ENCODE peak calls at places on chromosome 10, in eight cellular contexts. One of them, this sample, is unnamed.
A peak's percentile ranks its signal among the peaks of the same experiment; 100 is the strongest.

GRCh38 chr10:121644501-121644900 is 46.3 kb upstream of the FGFR2 start:
- DNase-seq in pancreas: no peak
- DNase-seq in mesothelial cell of epicardium: no peak
- DNase-seq in HT-29: no peak
- DNase-seq in tibial artery: no peak
- DNase-seq in HCEC 1CT: no peak
- DNase-seq in HT1080: no peak
- DNase-seq in anterior cingulate cortex: no peak
- DNase-seq in this sample: no peak

GRCh38 chr10:31186225-31187010 is 132.6 kb upstream of the ZEB1 start:
- DNase-seq in pancreas: no peak
- DNase-seq in mesothelial cell of epicardium: no peak
- DNase-seq in HT-29: peak; percentile 38
- DNase-seq in tibial artery: no peak
- DNase-seq in HCEC 1CT: no peak
- DNase-seq in HT1080: peak; percentile 42
- DNase-seq in anterior cingulate cortex: no peak
- DNase-seq in this sample: no peak

GRCh38 chr10:101226888-101227736 is 2.2 kb downstream of the LBX1 start:
- DNase-seq in pancreas: no peak
- DNase-seq in mesothelial cell of epicardium: no peak
- DNase-seq in HT-29: no peak
- DNase-seq in tibial artery: no peak
- DNase-seq in HCEC 1CT: no peak
- DNase-seq in HT1080: no peak
- DNase-seq in anterior cingulate cortex: no peak
- DNase-seq in this sample: no peak

GRCh38 chr10:10878944-10879343 is 138.7 kb upstream of the CELF2 start:
- DNase-seq in pancreas: no peak
- DNase-seq in mesothelial cell of epicardium: no peak
- DNase-seq in HT-29: no peak
- DNase-seq in tibial artery: no peak
- DNase-seq in HCEC 1CT: no peak
- DNase-seq in HT1080: no peak
- DNase-seq in anterior cingulate cortex: no peak
- DNase-seq in this sample: no peak

GRCh38 chr10:69573056-69573806 is at the start of gene NEUROG3:
- DNase-seq in pancreas: no peak
- DNase-seq in mesothelial cell of epicardium: no peak
- DNase-seq in HT-29: peak; percentile 18
- DNase-seq in tibial artery: peak; percentile 23
- DNase-seq in HCEC 1CT: no peak
- DNase-seq in HT1080: no peak
- DNase-seq in anterior cingulate cortex: no peak
- DNase-seq in this sample: no peak

GRCh38 chr10:27529010-27529783 is 25.1 kb downstream of the RAB18 start:
- DNase-seq in pancreas: no peak
- DNase-seq in mesothelial cell of epicardium: no peak
- DNase-seq in HT-29: no peak
- DNase-seq in tibial artery: no peak
- DNase-seq in HCEC 1CT: no peak
- DNase-seq in HT1080: no peak
- DNase-seq in anterior cingulate cortex: no peak
- DNase-seq in this sample: no peak

GRCh38 chr10:111281516-111281915 is 204.7 kb downstream of the ADRA2A start:
- DNase-seq in pancreas: no peak
- DNase-seq in mesothelial cell of epicardium: no peak
- DNase-seq in HT-29: peak; percentile 52
- DNase-seq in tibial artery: no peak
- DNase-seq in HCEC 1CT: no peak
- DNase-seq in HT1080: no peak
- DNase-seq in anterior cingulate cortex: no peak
- DNase-seq in this sample: no peak

GRCh38 chr10:44974628-44975431 is 3.8 kb downstream of the DEPP1 start:
- DNase-seq in pancreas: peak; percentile 78
- DNase-seq in mesothelial cell of epicardium: peak; percentile 87
- DNase-seq in HT-29: peak; percentile 70
- DNase-seq in tibial artery: peak; percentile 84
- DNase-seq in HCEC 1CT: peak; percentile 63
- DNase-seq in HT1080: peak; percentile 56
- DNase-seq in anterior cingulate cortex: peak; percentile 72
- DNase-seq in this sample: peak; percentile 19

GRCh38 chr10:91680521-91680920 is 47.6 kb upstream of the PPP1R3C start:
- DNase-seq in pancreas: no peak
- DNase-seq in mesothelial cell of epicardium: no peak
- DNase-seq in HT-29: no peak
- DNase-seq in tibial artery: no peak
- DNase-seq in HCEC 1CT: no peak
- DNase-seq in HT1080: no peak
- DNase-seq in anterior cingulate cortex: no peak
- DNase-seq in this sample: no peak

GRCh38 chr10:113641702-113642101 is 22.1 kb downstream of the NRAP start:
- DNase-seq in pancreas: no peak
- DNase-seq in mesothelial cell of epicardium: no peak
- DNase-seq in HT-29: no peak
- DNase-seq in tibial artery: no peak
- DNase-seq in HCEC 1CT: no peak
- DNase-seq in HT1080: no peak
- DNase-seq in anterior cingulate cortex: no peak
- DNase-seq in this sample: no peak

GRCh38 chr10:61280303-61280702 is 172.9 kb downstream of the TMEM26 start:
- DNase-seq in pancreas: no peak
- DNase-seq in mesothelial cell of epicardium: no peak
- DNase-seq in HT-29: no peak
- DNase-seq in tibial artery: no peak
- DNase-seq in HCEC 1CT: peak; percentile 42
- DNase-seq in HT1080: peak; percentile 70
- DNase-seq in anterior cingulate cortex: no peak
- DNase-seq in this sample: no peak

GRCh38 chr10:42242135-42242805 is 396.1 kb downstream of the ZNF33B start:
- DNase-seq in pancreas: no peak
- DNase-seq in mesothelial cell of epicardium: no peak
- DNase-seq in HT-29: no peak
- DNase-seq in tibial artery: no peak
- DNase-seq in HCEC 1CT: no peak
- DNase-seq in HT1080: no peak
- DNase-seq in anterior cingulate cortex: no peak
- DNase-seq in this sample: no peak

GRCh38 chr10:48945441-48946143 is 6.0 kb upstream of the LRRC18 start:
- DNase-seq in pancreas: no peak
- DNase-seq in mesothelial cell of epicardium: no peak
- DNase-seq in HT-29: peak; percentile 18
- DNase-seq in tibial artery: no peak
- DNase-seq in HCEC 1CT: no peak
- DNase-seq in HT1080: no peak
- DNase-seq in anterior cingulate cortex: no peak
- DNase-seq in this sample: no peak

GRCh38 chr10:132205650-132206376 is 19.1 kb downstream of the DPYSL4 start:
- DNase-seq in pancreas: no peak
- DNase-seq in mesothelial cell of epicardium: no peak
- DNase-seq in HT-29: no peak
- DNase-seq in tibial artery: no peak
- DNase-seq in HCEC 1CT: no peak
- DNase-seq in HT1080: no peak
- DNase-seq in anterior cingulate cortex: no peak
- DNase-seq in this sample: no peak

GRCh38 chr10:24858244-24858907 is 94.0 kb downstream of the PRTFDC1 start:
- DNase-seq in pancreas: no peak
- DNase-seq in mesothelial cell of epicardium: no peak
- DNase-seq in HT-29: no peak
- DNase-seq in tibial artery: no peak
- DNase-seq in HCEC 1CT: peak; percentile 85
- DNase-seq in HT1080: peak; percentile 87
- DNase-seq in anterior cingulate cortex: no peak
- DNase-seq in this sample: peak; percentile 80

GRCh38 chr10:11180228-11180627 is 162.6 kb downstream of the CELF2 start:
- DNase-seq in pancreas: no peak
- DNase-seq in mesothelial cell of epicardium: no peak
- DNase-seq in HT-29: no peak
- DNase-seq in tibial artery: peak; percentile 44
- DNase-seq in HCEC 1CT: no peak
- DNase-seq in HT1080: no peak
- DNase-seq in anterior cingulate cortex: no peak
- DNase-seq in this sample: no peak

GRCh38 chr10:102863660-102864059 is 5.6 kb upstream of the AS3MT start:
- DNase-seq in pancreas: no peak
- DNase-seq in mesothelial cell of epicardium: no peak
- DNase-seq in HT-29: no peak
- DNase-seq in tibial artery: no peak
- DNase-seq in HCEC 1CT: no peak
- DNase-seq in HT1080: no peak
- DNase-seq in anterior cingulate cortex: no peak
- DNase-seq in this sample: no peak

GRCh38 chr10:60767424-60767823 is 10.9 kb upstream of the CDK1 start:
- DNase-seq in pancreas: no peak
- DNase-seq in mesothelial cell of epicardium: no peak
- DNase-seq in HT-29: no peak
- DNase-seq in tibial artery: no peak
- DNase-seq in HCEC 1CT: no peak
- DNase-seq in HT1080: no peak
- DNase-seq in anterior cingulate cortex: no peak
- DNase-seq in this sample: no peak

GRCh38 chr10:85565381-85565780 is 801.2 kb downstream of the GRID1 start:
- DNase-seq in pancreas: no peak
- DNase-seq in mesothelial cell of epicardium: no peak
- DNase-seq in HT-29: no peak
- DNase-seq in tibial artery: no peak
- DNase-seq in HCEC 1CT: no peak
- DNase-seq in HT1080: no peak
- DNase-seq in anterior cingulate cortex: no peak
- DNase-seq in this sample: no peak

GRCh38 chr10:113558336-113558735 is 5.5 kb downstream of the HABP2 start:
- DNase-seq in pancreas: no peak
- DNase-seq in mesothelial cell of epicardium: no peak
- DNase-seq in HT-29: no peak
- DNase-seq in tibial artery: no peak
- DNase-seq in HCEC 1CT: no peak
- DNase-seq in HT1080: no peak
- DNase-seq in anterior cingulate cortex: no peak
- DNase-seq in this sample: no peak

GRCh38 chr10:4246881-4247358 is 461.9 kb upstream of the KLF6 start:
- DNase-seq in pancreas: no peak
- DNase-seq in mesothelial cell of epicardium: no peak
- DNase-seq in HT-29: no peak
- DNase-seq in tibial artery: no peak
- DNase-seq in HCEC 1CT: peak; percentile 98
- DNase-seq in HT1080: peak; percentile 97
- DNase-seq in anterior cingulate cortex: no peak
- DNase-seq in this sample: no peak

GRCh38 chr10:77357611-77358010 is 280.0 kb downstream of the KCNMA1 start:
- DNase-seq in pancreas: no peak
- DNase-seq in mesothelial cell of epicardium: no peak
- DNase-seq in HT-29: no peak
- DNase-seq in tibial artery: no peak
- DNase-seq in HCEC 1CT: peak; percentile 77
- DNase-seq in HT1080: peak; percentile 80
- DNase-seq in anterior cingulate cortex: no peak
- DNase-seq in this sample: no peak

GRCh38 chr10:131911451-131911850 is 10.6 kb downstream of the PPP2R2D start:
- DNase-seq in pancreas: no peak
- DNase-seq in mesothelial cell of epicardium: no peak
- DNase-seq in HT-29: no peak
- DNase-seq in tibial artery: no peak
- DNase-seq in HCEC 1CT: no peak
- DNase-seq in HT1080: no peak
- DNase-seq in anterior cingulate cortex: no peak
- DNase-seq in this sample: no peak

This sample was measured in NCI-H2171.